ENCODE peak calls at places on chromosomes 3 and 15, in seven cellular contexts. One of them, this sample, is unnamed.

GRCh38 chr3:12471228-12471627 is 13.1 kb upstream of the TSEN2 start:
- DNase-seq in A549: peak
- DNase-seq in HCT116: peak
- DNase-seq in H1: no peak
- DNase-seq in GM12878: no peak
- DNase-seq in IMR-90: no peak
- DNase-seq in HepG2: peak
- DNase-seq in this sample: no peak

GRCh38 chr3:53200501-53201189 is 39.6 kb downstream of the PRKCD start:
- DNase-seq in A549: no peak
- DNase-seq in HCT116: no peak
- DNase-seq in H1: no peak
- DNase-seq in GM12878: no peak
- DNase-seq in IMR-90: no peak
- DNase-seq in HepG2: no peak
- DNase-seq in this sample: no peak

GRCh38 chr15:51094606-51095569 is at the start of gene TNFAIP8L3:
- DNase-seq in A549: no peak
- DNase-seq in HCT116: no peak
- DNase-seq in H1: peak
- DNase-seq in GM12878: no peak
- DNase-seq in IMR-90: no peak
- DNase-seq in HepG2: peak
- DNase-seq in this sample: peak

GRCh38 chr15:65408370-65409283 is 14.1 kb downstream of the IGDCC4 start:
- DNase-seq in A549: no peak
- DNase-seq in HCT116: no peak
- DNase-seq in H1: no peak
- DNase-seq in GM12878: no peak
- DNase-seq in IMR-90: peak
- DNase-seq in HepG2: no peak
- DNase-seq in this sample: peak

GRCh38 chr15:99485992-99486370 is 79.8 kb upstream of the MEF2A start:
- DNase-seq in A549: no peak
- DNase-seq in HCT116: no peak
- DNase-seq in H1: no peak
- DNase-seq in GM12878: no peak
- DNase-seq in IMR-90: no peak
- DNase-seq in HepG2: no peak
- DNase-seq in this sample: no peak

GRCh38 chr3:161558256-161558655 is 61.6 kb downstream of the OTOL1 start:
- DNase-seq in A549: no peak
- DNase-seq in HCT116: no peak
- DNase-seq in H1: no peak
- DNase-seq in GM12878: no peak
- DNase-seq in IMR-90: no peak
- DNase-seq in HepG2: no peak
- DNase-seq in this sample: no peak

GRCh38 chr3:194852836-194853508 is 167.3 kb downstream of the FAM43A start:
- DNase-seq in A549: no peak
- DNase-seq in HCT116: no peak
- DNase-seq in H1: no peak
- DNase-seq in GM12878: no peak
- DNase-seq in IMR-90: no peak
- DNase-seq in HepG2: no peak
- DNase-seq in this sample: no peak

GRCh38 chr15:39144613-39145012 is 436.3 kb upstream of the THBS1 start:
- DNase-seq in A549: no peak
- DNase-seq in HCT116: no peak
- DNase-seq in H1: no peak
- DNase-seq in GM12878: no peak
- DNase-seq in IMR-90: no peak
- DNase-seq in HepG2: no peak
- DNase-seq in this sample: no peak

DNA sequence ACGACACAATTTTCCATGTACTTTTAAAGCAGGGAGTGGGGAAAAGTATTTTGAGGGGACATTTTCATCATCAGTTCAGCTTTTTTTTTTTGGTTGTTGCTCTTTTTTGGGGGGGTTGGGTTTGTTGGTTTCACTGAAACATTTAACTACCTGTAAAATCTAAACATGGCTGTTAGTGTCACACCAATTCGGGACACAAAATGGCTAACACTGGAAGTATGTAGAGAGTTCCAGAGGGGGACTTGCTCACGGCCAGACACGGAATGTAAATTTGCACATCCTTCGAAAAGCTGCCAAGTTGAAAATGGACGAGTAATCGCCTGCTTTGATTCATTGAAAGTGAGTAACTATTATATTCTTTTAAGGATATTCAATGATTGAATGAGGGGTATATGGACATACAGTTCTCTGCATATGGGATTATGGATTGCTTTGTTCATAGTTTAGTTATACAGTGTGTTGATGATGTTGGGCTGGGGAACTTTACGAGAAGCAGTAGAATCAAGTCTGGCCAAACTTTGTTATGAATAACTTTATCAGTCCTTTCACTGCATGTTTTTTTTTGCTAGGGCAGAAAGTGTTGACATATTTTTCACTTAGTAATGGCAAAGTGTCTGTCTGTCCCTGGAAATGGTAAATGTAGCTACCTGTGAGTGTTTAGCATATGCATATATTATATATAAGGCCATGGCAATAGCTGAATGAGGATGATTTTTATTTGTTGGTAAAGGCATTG is 31.5 kb downstream of the MBNL1 start:
- DNase-seq in A549: no peak
- DNase-seq in HCT116: no peak
- DNase-seq in H1: no peak
- DNase-seq in GM12878: no peak
- DNase-seq in IMR-90: no peak
- DNase-seq in HepG2: no peak
- DNase-seq in this sample: no peak
- H3K4me2 ChIP-seq in A549: peak
- H3K4me2 ChIP-seq in HCT116: no peak
- H3K4me2 ChIP-seq in H1: no peak
- H3K4me2 ChIP-seq in GM12878: peak
- H3K4me2 ChIP-seq in IMR-90: peak
- H3K4me2 ChIP-seq in HepG2: peak
- H3K4me2 ChIP-seq in this sample: no peak

GRCh38 chr3:24354230-24354629 is 140.4 kb downstream of the THRB start:
- DNase-seq in A549: no peak
- DNase-seq in HCT116: no peak
- DNase-seq in H1: no peak
- DNase-seq in GM12878: no peak
- DNase-seq in IMR-90: no peak
- DNase-seq in HepG2: no peak
- DNase-seq in this sample: no peak
- TF ChIP-seq POLR2A in A549: no peak
- TF ChIP-seq POLR2A in HCT116: no peak
- TF ChIP-seq POLR2A in H1: no peak
- TF ChIP-seq POLR2A in GM12878: no peak
- TF ChIP-seq POLR2A in IMR-90: no peak
- TF ChIP-seq POLR2A in HepG2: no peak
- TF ChIP-seq POLR2A in this sample: no peak

GRCh38 chr3:61561374-61562041 is at the start of gene PTPRG:
- DNase-seq in A549: peak
- DNase-seq in HCT116: peak
- DNase-seq in H1: peak
- DNase-seq in GM12878: no peak
- DNase-seq in IMR-90: peak
- DNase-seq in HepG2: peak
- DNase-seq in this sample: peak
- H3K4me3 ChIP-seq in A549: peak
- H3K4me3 ChIP-seq in HCT116: peak
- H3K4me3 ChIP-seq in H1: peak
- H3K4me3 ChIP-seq in GM12878: peak
- H3K4me3 ChIP-seq in IMR-90: peak
- H3K4me3 ChIP-seq in HepG2: peak
- H3K4me3 ChIP-seq in this sample: peak

GRCh38 chr3:23567917-23568316 is 237.8 kb upstream of the UBE2E1 start:
- DNase-seq in A549: peak
- DNase-seq in HCT116: peak
- DNase-seq in H1: no peak
- DNase-seq in GM12878: no peak
- DNase-seq in IMR-90: peak
- DNase-seq in HepG2: no peak
- DNase-seq in this sample: peak

GRCh38 chr3:23566499-23566898 is 239.3 kb upstream of the UBE2E1 start:
- DNase-seq in A549: no peak
- DNase-seq in HCT116: no peak
- DNase-seq in H1: no peak
- DNase-seq in GM12878: no peak
- DNase-seq in IMR-90: no peak
- DNase-seq in HepG2: no peak
- DNase-seq in this sample: no peak

GRCh38 chr3:23565376-23565775 is 240.4 kb upstream of the UBE2E1 start:
- DNase-seq in A549: no peak
- DNase-seq in HCT116: no peak
- DNase-seq in H1: no peak
- DNase-seq in GM12878: no peak
- DNase-seq in IMR-90: no peak
- DNase-seq in HepG2: no peak
- DNase-seq in this sample: no peak
- H3K4me2 ChIP-seq in A549: no peak
- H3K4me2 ChIP-seq in HCT116: no peak
- H3K4me2 ChIP-seq in H1: no peak
- H3K4me2 ChIP-seq in GM12878: no peak
- H3K4me2 ChIP-seq in IMR-90: no peak
- H3K4me2 ChIP-seq in HepG2: no peak
- H3K4me2 ChIP-seq in this sample: no peak

DNA sequence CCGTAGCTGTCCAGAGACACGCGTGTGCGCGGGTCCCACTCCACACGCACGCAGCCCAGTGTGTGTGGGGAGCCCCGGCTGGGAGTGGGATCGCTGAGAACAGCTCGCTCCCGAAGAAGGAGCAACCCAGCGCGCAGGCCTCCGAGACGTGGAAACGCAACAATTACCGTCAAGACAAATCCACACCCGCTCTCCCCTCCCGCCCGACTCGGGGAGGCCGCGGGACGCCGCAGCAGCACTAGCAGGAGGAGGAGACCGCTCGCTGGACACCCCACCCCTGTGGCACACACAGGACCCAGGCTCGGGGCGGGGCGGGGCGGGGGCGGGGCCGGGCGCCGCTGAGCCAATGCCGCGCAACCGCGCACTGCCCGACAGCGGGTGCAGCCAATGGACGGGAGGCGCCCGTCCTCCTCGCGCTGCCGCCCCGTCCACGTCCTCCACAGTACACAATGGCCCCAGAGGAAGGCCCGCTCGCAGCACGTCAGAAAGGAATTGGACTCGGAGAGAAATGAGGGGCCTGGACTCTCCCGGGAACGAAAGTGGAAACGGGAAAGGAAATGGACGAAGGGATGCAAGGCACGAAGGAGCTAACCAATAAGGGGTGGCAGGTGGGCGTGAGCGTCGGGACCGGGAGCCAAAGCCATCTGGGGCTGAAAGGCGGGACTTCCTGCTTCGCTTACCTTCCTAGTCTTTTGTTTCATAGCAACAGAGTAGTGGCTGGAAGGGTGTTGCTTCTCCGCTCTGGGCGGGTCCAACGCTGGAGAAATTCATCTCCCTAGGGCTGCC is at the start of gene CBLB:
- DNase-seq in A549: peak
- DNase-seq in HCT116: peak
- DNase-seq in H1: peak
- DNase-seq in GM12878: peak
- DNase-seq in IMR-90: peak
- DNase-seq in HepG2: peak
- DNase-seq in this sample: peak
- TF ChIP-seq POLR2A in A549: peak
- TF ChIP-seq POLR2A in HCT116: peak
- TF ChIP-seq POLR2A in H1: peak
- TF ChIP-seq POLR2A in GM12878: peak
- TF ChIP-seq POLR2A in IMR-90: peak
- TF ChIP-seq POLR2A in HepG2: peak
- TF ChIP-seq POLR2A in this sample: no peak

GRCh38 chr15:68300115-68300940 is 22.8 kb downstream of the FEM1B start:
- DNase-seq in A549: no peak
- DNase-seq in HCT116: no peak
- DNase-seq in H1: peak
- DNase-seq in GM12878: no peak
- DNase-seq in IMR-90: no peak
- DNase-seq in HepG2: peak
- DNase-seq in this sample: no peak

GRCh38 chr15:68295430-68295829 is 17.9 kb downstream of the FEM1B start:
- DNase-seq in A549: no peak
- DNase-seq in HCT116: no peak
- DNase-seq in H1: no peak
- DNase-seq in GM12878: no peak
- DNase-seq in IMR-90: no peak
- DNase-seq in HepG2: no peak
- DNase-seq in this sample: no peak

GRCh38 chr15:68298882-68299381 is 21.4 kb downstream of the FEM1B start:
- DNase-seq in A549: no peak
- DNase-seq in HCT116: no peak
- DNase-seq in H1: no peak
- DNase-seq in GM12878: peak
- DNase-seq in IMR-90: no peak
- DNase-seq in HepG2: no peak
- DNase-seq in this sample: no peak

GRCh38 chr15:68299436-68299835 is 21.9 kb downstream of the FEM1B start:
- DNase-seq in A549: no peak
- DNase-seq in HCT116: no peak
- DNase-seq in H1: no peak
- DNase-seq in GM12878: no peak
- DNase-seq in IMR-90: no peak
- DNase-seq in HepG2: no peak
- DNase-seq in this sample: no peak

DNA sequence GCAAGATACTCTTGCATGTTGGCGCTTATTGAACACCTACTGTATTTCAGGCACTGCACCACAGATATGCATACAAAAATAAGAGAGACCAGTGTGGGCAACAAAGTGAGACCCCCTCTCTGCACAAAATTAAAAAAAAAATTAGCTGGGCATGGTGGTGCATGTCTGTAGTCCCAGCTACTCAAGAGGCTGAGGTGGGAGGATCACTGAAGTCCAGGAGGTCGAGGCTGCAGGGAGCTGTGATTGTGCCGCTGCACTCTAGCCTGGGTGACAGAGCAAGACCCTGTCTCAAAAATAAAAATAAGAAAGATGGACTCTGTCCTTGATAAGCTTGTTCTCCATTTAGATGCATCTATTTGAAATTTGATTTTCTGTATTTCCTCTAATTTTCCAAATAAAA is 20.8 kb downstream of the FEM1B start:
- DNase-seq in A549: no peak
- DNase-seq in HCT116: no peak
- DNase-seq in H1: no peak
- DNase-seq in GM12878: no peak
- DNase-seq in IMR-90: no peak
- DNase-seq in HepG2: no peak
- DNase-seq in this sample: no peak
- H3K4me3 ChIP-seq in A549: no peak
- H3K4me3 ChIP-seq in HCT116: no peak
- H3K4me3 ChIP-seq in H1: no peak
- H3K4me3 ChIP-seq in GM12878: peak
- H3K4me3 ChIP-seq in IMR-90: no peak
- H3K4me3 ChIP-seq in HepG2: no peak
- H3K4me3 ChIP-seq in this sample: no peak

This sample was measured in endothelial cell of umbilical vein.